ENCODE peak calls at places on chromosome 13, in nine cellular contexts. N is NB4, E is heart right ventricle, Z is MCF 10A, U is upper lobe of right lung, V is thoracic aorta, X is choroid plexus epithelial cell, D is tibial artery, O is nephron progenitor cell. K is an unnamed sample.

GRCh38 chr13:76937416-76937815 is 10.9 kb upstream of the ACOD1 start:
- DNase-seq in N (no peak), E (no peak), Z (peak), U (no peak), O (no peak), D (no peak), V (no peak), X (peak), K (no peak)

GRCh38 chr13:97600438-97601080 is 166.6 kb downstream of the RAP2A start:
- DNase-seq in D (no peak), E (no peak), Z (peak), N (peak), X (peak), V (no peak), U (no peak), O (no peak), K (no peak)

GRCh38 chr13:62294210-62294609 is 878.6 kb upstream of the PCDH20 start:
- DNase-seq in V (no peak), U (no peak), D (no peak), O (no peak), X (peak), N (no peak), Z (peak), E (no peak), K (no peak)

GRCh38 chr13:30762643-30763042 is 27.3 kb downstream of the ALOX5AP start:
- DNase-seq in Z (no peak), N (no peak), U (no peak), V (no peak), E (no peak), X (peak), O (no peak), D (no peak), K (no peak)

GRCh38 chr13:26529441-26529840 is 28.0 kb upstream of the WASF3 start:
- DNase-seq in E (peak), V (no peak), U (no peak), D (no peak), Z (peak), X (peak), N (peak), O (peak), K (no peak)

GRCh38 chr13:45105895-45106294 is 14.4 kb upstream of the GTF2F2 start:
- DNase-seq in V (no peak), U (no peak), X (peak), Z (no peak), O (no peak), D (no peak), N (no peak), E (no peak), K (no peak)

GRCh38 chr13:20441066-20441465 is 84.6 kb downstream of the CRYL1 start:
- DNase-seq in D (no peak), X (no peak), O (no peak), U (no peak), Z (no peak), N (no peak), V (no peak), E (no peak), K (no peak)

GRCh38 chr13:33128134-33128533 is 111.9 kb downstream of the KL start:
- DNase-seq in D (no peak), N (no peak), E (no peak), O (no peak), V (no peak), X (no peak), Z (no peak), U (no peak), K (no peak)

GRCh38 chr13:24027494-24027893 is 130.2 kb upstream of the C1QTNF9B start:
- DNase-seq in U (no peak), N (no peak), Z (no peak), X (no peak), E (no peak), D (no peak), O (no peak), V (no peak), K (no peak)

GRCh38 chr13:74210693-74211393 is 76.6 kb upstream of the KLF12 start:
- DNase-seq in N (no peak), E (no peak), V (peak), U (no peak), O (no peak), Z (peak), D (peak), X (peak), K (no peak)

GRCh38 chr13:43196750-43197149 is 173.4 kb downstream of the DNAJC15 start:
- DNase-seq in X (no peak), V (no peak), U (no peak), E (no peak), Z (no peak), O (no peak), N (no peak), D (no peak), K (no peak)

GRCh38 chr13:43196171-43196611 is 172.8 kb downstream of the DNAJC15 start:
- DNase-seq in X (peak), N (no peak), E (peak), U (no peak), Z (peak), V (no peak), D (no peak), O (no peak), K (no peak)

GRCh38 chr13:43193789-43194188 is 170.4 kb downstream of the DNAJC15 start:
- DNase-seq in Z (no peak), N (no peak), D (no peak), E (no peak), U (no peak), O (no peak), X (no peak), V (no peak), K (no peak)

GRCh38 chr13:43195112-43195511 is 171.7 kb downstream of the DNAJC15 start:
- DNase-seq in N (no peak), Z (no peak), D (no peak), U (no peak), V (no peak), E (no peak), O (no peak), X (no peak), K (no peak)

DNA sequence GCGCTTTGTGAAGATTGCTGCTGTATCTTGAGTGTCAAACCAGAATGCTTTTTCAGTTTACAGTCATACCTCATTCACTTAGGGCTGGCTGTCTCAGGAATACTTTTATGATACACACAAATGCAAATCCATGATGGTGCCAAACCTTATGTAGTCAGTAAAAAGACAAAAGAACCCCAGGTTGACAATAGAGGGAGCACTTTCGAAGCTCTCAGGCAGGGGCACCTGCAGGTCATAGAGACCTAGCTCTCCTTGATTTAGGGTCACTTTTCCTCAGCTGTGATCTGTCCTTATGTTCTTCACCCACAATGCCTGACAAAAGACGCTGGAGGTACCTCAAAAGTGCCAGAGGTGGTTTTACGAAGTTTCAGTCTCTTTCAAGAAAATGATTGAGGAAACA is 172.2 kb downstream of the DNAJC15 start:
- DNase-seq in E (no peak), O (no peak), X (peak), U (no peak), N (no peak), Z (peak), V (no peak), D (no peak), K (no peak)
- TF ChIP-seq CTCF in E (no peak), O (no peak), X (peak), U (no peak), N (peak), Z (no peak), V (no peak), D (no peak), K (no peak)

GRCh38 chr13:87259479-87260083 is 411.6 kb upstream of the SLITRK5 start:
- DNase-seq in O (peak), N (no peak), X (peak), Z (peak), D (no peak), E (no peak), U (no peak), V (no peak), K (no peak)
- TF ChIP-seq CTCF in O (peak), N (peak), X (peak), Z (peak), D (no peak), E (peak), U (peak), V (no peak), K (peak)

GRCh38 chr13:42334329-42334706 is 62.4 kb downstream of the AKAP11 start:
- DNase-seq in U (no peak), E (no peak), N (no peak), O (no peak), Z (no peak), D (no peak), V (no peak), X (no peak), K (no peak)
- TF ChIP-seq CTCF in U (no peak), E (no peak), N (no peak), O (no peak), Z (no peak), D (no peak), V (no peak), X (no peak), K (no peak)

GRCh38 chr13:87680298-87680697 is 9.1 kb downstream of the SLITRK5 start:
- DNase-seq in D (no peak), E (no peak), Z (peak), O (no peak), U (no peak), X (no peak), N (no peak), V (no peak), K (no peak)
- TF ChIP-seq CTCF in D (no peak), E (no peak), Z (peak), O (no peak), U (no peak), X (no peak), N (no peak), V (no peak), K (peak)

DNA sequence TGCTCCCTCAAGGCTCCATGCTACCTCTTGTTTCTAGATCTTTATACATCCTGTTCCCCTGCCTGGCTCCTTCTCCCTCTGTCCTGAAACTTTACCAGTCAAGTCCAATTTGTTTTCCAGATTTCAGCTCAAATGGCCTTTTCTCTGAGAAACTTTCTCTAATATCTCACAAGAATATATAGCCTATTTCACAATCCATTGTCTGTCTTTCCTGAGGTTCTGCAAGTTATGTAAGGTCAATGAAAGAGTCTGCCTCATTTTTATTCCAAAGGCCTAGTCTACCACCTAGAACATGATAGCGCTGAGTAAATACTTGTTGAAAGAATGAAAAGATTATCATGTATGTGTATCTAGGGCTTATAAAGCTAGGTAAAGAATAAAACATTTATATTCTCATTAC is 348.8 kb downstream of the SPRY2 start:
- DNase-seq in E (no peak), O (no peak), D (no peak), N (no peak), U (no peak), Z (no peak), X (peak), V (no peak), K (no peak)
- TF ChIP-seq CTCF in E (no peak), O (no peak), D (no peak), N (no peak), U (no peak), Z (no peak), X (no peak), V (no peak), K (no peak)

K was measured in chondrocyte.